ENCODE peak calls at places on chromosomes 16 and 17, in five cellular contexts. A is astrocyte of the spinal cord, Q is cardiac fibroblast, D is A549, P is Calu3. U is an unnamed sample.

GRCh38 chr17:1006054-1006453 is 9.1 kb downstream of the TIMM22 start:
- DNase-seq in A (no peak), Q (no peak), D (no peak), P (no peak), U (no peak)

GRCh38 chr16:88969361-88969831 is 7.6 kb downstream of the CBFA2T3 start:
- DNase-seq in A (no peak), Q (no peak), D (no peak), P (no peak), U (no peak)

GRCh38 chr16:50781043-50781442 is 39.2 kb downstream of the CYLD start:
- DNase-seq in A (no peak), Q (no peak), D (no peak), P (no peak), U (no peak)

GRCh38 chr16:49543315-49543946 is 169.8 kb downstream of the C16orf78 start:
- DNase-seq in A (no peak), Q (no peak), D (no peak), P (no peak), U (no peak)

GRCh38 chr17:53627511-53627910 is 195.2 kb upstream of the KIF2B start:
- DNase-seq in A (peak), Q (peak), D (peak), P (no peak), U (peak)

GRCh38 chr17:16255481-16255901 is 38.5 kb downstream of the PIGL start:
- DNase-seq in A (peak), Q (peak), D (no peak), P (no peak), U (peak)

GRCh38 chr17:79109584-79109983 is 35.0 kb downstream of the ENGASE start:
- DNase-seq in A (no peak), Q (no peak), D (peak), P (no peak), U (no peak)

GRCh38 chr17:1628856-1629646 is 417 bp upstream of the SLC43A2 start:
- DNase-seq in A (peak), Q (peak), D (peak), P (peak), U (peak)

GRCh38 chr17:72270530-72270929 is 149.7 kb downstream of the SOX9 start:
- DNase-seq in A (peak), Q (peak), D (no peak), P (no peak), U (peak)

GRCh38 chr16:27221576-27222498 is 18.5 kb downstream of the KDM8 start:
- DNase-seq in A (no peak), Q (peak), D (no peak), P (no peak), U (peak)

GRCh38 chr17:73765824-73766563 is 121.7 kb upstream of the SDK2 start:
- DNase-seq in A (no peak), Q (no peak), D (no peak), P (no peak), U (no peak)

GRCh38 chr16:68331879-68332410 is 21.1 kb downstream of the PRMT7 start:
- DNase-seq in A (peak), Q (peak), D (no peak), P (no peak), U (no peak)

DNA sequence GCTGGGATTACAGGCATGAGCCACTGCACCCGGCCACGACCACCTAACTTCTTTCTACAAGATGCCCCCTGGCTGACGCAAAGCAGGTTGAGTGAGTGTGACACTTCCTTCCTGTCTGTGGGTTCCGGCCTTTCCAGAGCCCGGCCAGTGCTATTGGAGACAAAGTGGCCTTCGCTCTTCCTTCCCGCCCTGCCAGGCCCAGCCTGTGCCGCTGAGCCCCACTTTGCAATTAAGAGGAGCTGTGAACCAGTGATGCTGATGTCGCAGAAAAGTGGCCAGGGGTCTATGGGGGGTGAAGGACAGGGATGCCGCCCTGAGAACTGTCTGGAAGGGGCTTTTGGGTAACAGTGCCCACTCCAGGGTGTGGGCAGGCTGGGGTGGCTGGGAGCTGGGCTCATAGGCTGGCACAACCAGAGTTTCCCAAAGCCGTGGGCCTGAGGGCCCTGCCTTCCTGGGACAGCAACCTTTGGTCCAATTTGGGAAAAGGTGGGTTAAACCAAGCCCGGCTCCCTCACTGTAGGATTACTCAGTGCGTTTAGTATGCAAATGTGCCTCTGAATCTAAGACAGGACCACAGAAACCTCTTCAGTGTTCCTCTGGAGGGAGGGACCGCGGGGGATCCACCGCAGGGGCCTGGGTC is 174.9 kb downstream of the SEC14L1 start:
- DNase-seq in A (no peak), Q (no peak), D (no peak), P (no peak), U (no peak)
- TF ChIP-seq CTCF in A (no peak), Q (no peak), D (no peak), P (no peak), U (no peak)

GRCh38 chr17:67655478-67656148 is 62.1 kb upstream of the NOL11 start:
- DNase-seq in A (no peak), Q (no peak), D (no peak), P (no peak), U (no peak)

GRCh38 chr17:67658265-67658664 is 59.5 kb upstream of the NOL11 start:
- DNase-seq in A (no peak), Q (no peak), D (no peak), P (no peak), U (no peak)

GRCh38 chr17:67659028-67659427 is 58.7 kb upstream of the NOL11 start:
- DNase-seq in A (no peak), Q (no peak), D (no peak), P (no peak), U (no peak)

GRCh38 chr17:67657596-67657995 is 60.1 kb upstream of the NOL11 start:
- DNase-seq in A (no peak), Q (no peak), D (no peak), P (no peak), U (no peak)

DNA sequence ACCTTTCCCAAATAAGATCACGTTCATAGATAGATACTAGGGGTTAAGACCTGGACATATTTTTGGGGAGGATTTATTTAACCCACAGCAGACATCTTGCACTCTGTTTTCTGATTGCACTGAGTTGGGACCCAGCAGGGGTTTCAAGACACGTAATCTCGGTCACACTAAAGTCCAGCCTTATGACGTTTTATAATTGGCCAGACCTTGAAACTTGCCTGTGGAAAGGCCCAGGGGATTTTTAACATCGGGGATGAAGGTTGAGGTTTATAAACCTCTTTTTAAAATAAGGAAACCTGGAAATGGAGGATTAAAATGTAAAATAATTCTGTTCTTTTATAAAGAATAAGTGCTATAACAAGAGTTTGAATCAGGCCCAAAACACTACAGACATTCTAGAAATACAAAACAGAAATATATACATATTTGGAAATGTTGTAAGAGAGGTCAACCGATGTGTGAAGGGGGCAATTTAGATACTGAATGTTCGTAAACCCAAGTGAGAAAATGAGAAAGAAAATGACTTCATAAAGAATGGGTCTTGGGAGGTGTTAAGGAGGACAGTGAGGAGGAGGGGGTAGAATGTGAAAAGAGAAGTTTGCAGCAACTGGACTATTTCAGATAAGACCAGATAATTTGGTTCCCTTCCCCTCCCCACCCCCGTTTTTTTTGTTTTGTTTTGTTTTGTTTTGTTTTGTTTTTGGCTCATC is 61.1 kb upstream of the NOL11 start:
- DNase-seq in A (no peak), Q (no peak), D (no peak), P (no peak), U (no peak)
- TF ChIP-seq CTCF in A (no peak), Q (no peak), D (no peak), P (no peak), U (no peak)

DNA sequence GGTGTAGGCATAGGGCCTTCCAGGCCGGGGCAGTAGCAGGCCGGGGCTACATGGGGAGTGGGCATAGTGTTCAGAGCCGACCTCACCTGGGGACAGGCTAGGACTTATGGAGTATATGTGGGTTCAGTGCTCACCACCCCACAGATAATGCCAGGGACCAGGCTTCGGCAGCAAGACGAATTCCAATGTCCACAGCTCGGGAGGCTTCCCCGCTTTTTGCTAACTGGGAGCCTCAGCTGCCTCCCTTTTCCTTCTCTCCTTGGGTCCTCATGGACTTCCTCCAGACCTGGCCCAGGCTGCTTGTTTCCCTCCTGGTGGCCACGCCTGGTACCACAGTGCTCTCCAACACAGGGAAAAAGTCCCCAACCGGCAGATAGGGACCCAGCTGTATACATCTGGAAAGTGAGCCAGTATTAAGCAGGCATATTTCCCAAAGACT is 20.1 kb upstream of the SLC46A1 start:
- DNase-seq in A (no peak), Q (peak), D (peak), P (peak), U (no peak)
- TF ChIP-seq CTCF in A (peak), Q (peak), D (no peak), P (no peak), U (peak)

DNA sequence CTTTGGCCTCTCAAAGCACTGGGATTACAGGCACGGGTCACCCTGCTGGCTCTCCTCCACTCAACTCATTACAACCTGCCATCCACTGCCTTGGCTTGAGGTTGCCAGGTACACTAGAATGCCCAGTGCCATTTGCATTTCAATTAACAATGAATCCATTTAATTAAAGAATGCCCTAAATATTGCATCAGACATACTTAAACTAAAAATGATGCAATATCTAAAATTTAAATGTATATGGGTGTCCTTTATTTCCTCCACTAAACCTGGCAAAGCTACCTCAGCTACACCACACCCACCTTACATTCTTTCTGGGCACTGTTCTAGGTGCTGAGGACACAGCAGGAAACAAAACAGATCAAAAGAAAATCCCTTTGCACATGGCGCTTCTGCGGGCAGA is 382.2 kb upstream of the ZFHX3 start:
- DNase-seq in A (no peak), Q (no peak), D (no peak), P (no peak), U (no peak)
- TF ChIP-seq CTCF in A (no peak), Q (no peak), D (no peak), P (no peak), U (no peak)

GRCh38 chr17:57442914-57443571 is 186.7 kb downstream of the MSI2 start:
- DNase-seq in A (peak), Q (peak), D (no peak), P (peak), U (no peak)

GRCh38 chr17:57442401-57442823 is 186.1 kb downstream of the MSI2 start:
- DNase-seq in A (peak), Q (no peak), D (no peak), P (no peak), U (peak)

GRCh38 chr17:57441270-57441600 is 184.9 kb downstream of the MSI2 start:
- DNase-seq in A (no peak), Q (no peak), D (no peak), P (no peak), U (no peak)

GRCh38 chr17:57438031-57438731 is 181.9 kb downstream of the MSI2 start:
- DNase-seq in A (no peak), Q (no peak), D (no peak), P (no peak), U (no peak)

DNA sequence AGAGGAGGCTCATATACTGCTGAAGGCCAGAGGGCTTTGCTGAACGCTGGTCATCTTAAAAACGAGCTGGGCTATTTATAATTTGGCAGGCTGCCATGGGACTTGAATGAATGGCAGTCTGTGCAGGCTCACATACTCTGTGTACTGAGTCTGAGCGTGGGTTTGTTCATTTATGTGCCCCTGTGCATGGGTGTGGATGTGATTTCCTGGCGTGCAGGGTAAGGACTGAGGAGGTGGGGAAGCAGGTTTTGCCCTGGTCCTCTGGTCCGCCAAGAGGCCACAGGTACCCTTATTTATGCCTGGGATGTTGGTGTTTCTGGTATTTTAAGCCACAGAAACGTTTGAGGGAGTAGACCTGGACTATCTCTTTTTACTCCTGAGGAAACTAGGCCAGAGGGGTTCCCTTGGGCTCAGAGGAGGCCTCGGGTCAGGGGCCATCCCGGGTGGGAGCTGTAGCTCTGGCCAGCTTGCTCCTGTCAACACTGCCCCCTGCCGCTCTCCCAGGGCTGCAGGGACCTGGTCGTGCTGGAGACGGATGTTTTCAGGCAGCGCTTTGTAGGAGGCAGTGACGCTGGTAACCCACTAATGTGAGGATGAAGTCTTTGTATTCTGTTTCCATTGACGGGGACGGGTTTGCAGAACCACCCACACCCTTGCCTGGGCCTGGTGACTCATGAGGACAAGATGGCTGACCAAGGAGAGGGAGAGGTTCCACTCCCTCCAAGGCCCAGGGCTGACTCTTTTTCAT is 184.4 kb downstream of the MSI2 start:
- DNase-seq in A (peak), Q (peak), D (peak), P (peak), U (peak)
- TF ChIP-seq CTCF in A (peak), Q (peak), D (peak), P (peak), U (peak)

U was measured in fibroblast of pulmonary artery.